ENCODE peak calls at places on chromosome 2, in ten cellular contexts. A, F, K, H, P, N, D, E, Q and B are unnamed samples. For H3K4me1, the result is how much of the 10 kb centered on the place peaks cover.

GRCh38 chr2:44479127-44479887 is 117.6 kb downstream of the CAMKMT start:
- DNase-seq in P (peak), K (peak), A (no peak), N (no peak), F (peak), E (peak), H (peak), D (peak), Q (peak), B (no peak)

GRCh38 chr2:14978836-14979235 is 346.3 kb downstream of the LRATD1 start:
- DNase-seq in N (no peak), K (no peak), E (no peak), A (no peak), Q (no peak), D (no peak), H (no peak), P (no peak), F (no peak), B (no peak)

GRCh38 chr2:241035142-241035817 is 36.9 kb downstream of the SNED1 start:
- DNase-seq in A (no peak), N (no peak), F (no peak), P (no peak), Q (no peak), D (no peak), K (no peak), H (no peak), E (no peak), B (no peak)

GRCh38 chr2:19607931-19608762 is 249.7 kb upstream of the OSR1 start:
- DNase-seq in E (no peak), D (no peak), K (peak), H (no peak), N (peak), P (no peak), F (no peak), A (no peak), Q (peak), B (no peak)

GRCh38 chr2:37641582-37642111 is 29.8 kb downstream of the CDC42EP3 start:
- DNase-seq in Q (peak), N (no peak), F (no peak), P (no peak), K (peak), E (no peak), A (no peak), D (no peak), H (no peak), B (no peak)

GRCh38 chr2:66553370-66553769 is 118.4 kb downstream of the MEIS1 start:
- DNase-seq in A (peak), N (peak), Q (peak), D (peak), P (no peak), E (peak), H (peak), K (no peak), F (peak), B (no peak)

GRCh38 chr2:121469361-121469760 is 61.3 kb upstream of the RNU4ATAC start:
- DNase-seq in H (no peak), A (no peak), P (no peak), Q (no peak), K (no peak), D (no peak), F (no peak), E (peak), N (no peak), B (no peak)

GRCh38 chr2:197871780-197872456 is 67.5 kb downstream of the PLCL1 start:
- DNase-seq in D (no peak), F (no peak), Q (no peak), H (no peak), A (no peak), P (no peak), N (no peak), K (no peak), E (no peak), B (no peak)

GRCh38 chr2:28366149-28366495 is 26.5 kb upstream of the FOSL2 start:
- DNase-seq in P (no peak), K (no peak), D (no peak), H (no peak), E (no peak), N (peak), A (no peak), Q (no peak), F (no peak), B (no peak)

GRCh38 chr2:68687018-68687417 is 43.6 kb downstream of the PROKR1 start:
- DNase-seq in F (no peak), D (no peak), P (no peak), E (no peak), A (no peak), H (no peak), N (no peak), K (no peak), Q (no peak), B (no peak)

GRCh38 chr2:241617431-241618154 is 19.4 kb downstream of the THAP4 start:
- DNase-seq in H (no peak), F (peak), P (no peak), E (peak), D (no peak), K (no peak), Q (no peak), A (peak), N (peak), B (no peak)

GRCh38 chr2:234682492-234683228 is 185.8 kb upstream of the ARL4C start:
- DNase-seq in A (no peak), D (no peak), E (no peak), Q (peak), F (no peak), N (no peak), K (peak), P (no peak), H (no peak), B (no peak)

GRCh38 chr2:147646999-147647588 is 197.7 kb upstream of the ACVR2A start:
- DNase-seq in D (no peak), P (no peak), H (no peak), K (no peak), F (no peak), E (no peak), Q (no peak), A (no peak), N (no peak), B (no peak)

GRCh38 chr2:47041065-47041464 is 114.0 kb downstream of the STPG4 start:
- DNase-seq in F (peak), N (peak), D (no peak), A (peak), H (no peak), P (no peak), E (peak), Q (no peak), K (no peak), B (no peak)

GRCh38 chr2:86831537-86831936 is 30.1 kb downstream of the CD8B start:
- DNase-seq in E (no peak), F (no peak), K (no peak), H (no peak), P (no peak), N (no peak), A (no peak), Q (no peak), D (no peak), B (no peak)

GRCh38 chr2:201798252-201798918 is 8.0 kb upstream of the CDK15 start:
- DNase-seq in K (peak), Q (peak), A (no peak), D (no peak), N (no peak), P (no peak), E (no peak), H (no peak), F (no peak), B (no peak)

GRCh38 chr2:119649364-119649917 is 29.6 kb upstream of the TMEM177 start:
- DNase-seq in D (no peak), E (no peak), F (no peak), H (no peak), K (peak), A (no peak), N (no peak), P (no peak), Q (peak), B (no peak)

GRCh38 chr2:78063246-78064020 is 541.3 kb upstream of the LRRTM4 start:
- DNase-seq in H (no peak), A (no peak), D (no peak), K (no peak), P (no peak), N (no peak), F (no peak), Q (no peak), E (no peak), B (no peak)

GRCh38 chr2:167212054-167212648 is 323.9 kb downstream of the XIRP2 start:
- DNase-seq in D (peak), N (no peak), Q (peak), A (no peak), P (peak), K (peak), E (peak), F (peak), H (no peak), B (no peak)

GRCh38 chr2:232538671-232539070 is 821 bp upstream of the CHRNG start:
- DNase-seq in F (no peak), E (no peak), P (no peak), A (no peak), D (no peak), Q (no peak), H (no peak), K (no peak), N (peak), B (no peak)
- H3K4me1 ChIP-seq in F (under half), E (under half), P (under half), A (under half), D (under half), Q (under half), H (under half), K (under half), N (under half), B (under half)

GRCh38 chr2:236240228-236240990 is 23.8 kb downstream of the ASB18 start:
- DNase-seq in F (no peak), E (no peak), D (no peak), Q (no peak), N (peak), H (no peak), K (peak), A (peak), P (no peak), B (no peak)

GRCh38 chr2:236239276-236240065 is 24.7 kb downstream of the ASB18 start:
- DNase-seq in E (no peak), A (no peak), K (no peak), N (no peak), P (no peak), Q (no peak), H (no peak), D (no peak), F (no peak), B (no peak)

GRCh38 chr2:236238756-236239155 is 25.4 kb downstream of the ASB18 start:
- DNase-seq in E (no peak), H (no peak), P (no peak), K (no peak), A (no peak), F (no peak), D (no peak), N (no peak), Q (no peak), B (no peak)

GRCh38 chr2:236237468-236238190 is 26.6 kb downstream of the ASB18 start:
- DNase-seq in Q (no peak), A (peak), H (no peak), E (peak), D (no peak), F (peak), P (no peak), N (peak), K (no peak), B (no peak)

GRCh38 chr2:236236559-236237450 is 27.4 kb downstream of the ASB18 start:
- DNase-seq in A (no peak), K (no peak), E (no peak), F (peak), Q (no peak), D (no peak), H (no peak), N (no peak), P (no peak), B (no peak)
- TF ChIP-seq CTCF in A (peak), K (no peak), E (peak), F (no peak), Q (no peak), D (no peak), H (no peak), N (peak), P (no peak), B (no peak)

DNA sequence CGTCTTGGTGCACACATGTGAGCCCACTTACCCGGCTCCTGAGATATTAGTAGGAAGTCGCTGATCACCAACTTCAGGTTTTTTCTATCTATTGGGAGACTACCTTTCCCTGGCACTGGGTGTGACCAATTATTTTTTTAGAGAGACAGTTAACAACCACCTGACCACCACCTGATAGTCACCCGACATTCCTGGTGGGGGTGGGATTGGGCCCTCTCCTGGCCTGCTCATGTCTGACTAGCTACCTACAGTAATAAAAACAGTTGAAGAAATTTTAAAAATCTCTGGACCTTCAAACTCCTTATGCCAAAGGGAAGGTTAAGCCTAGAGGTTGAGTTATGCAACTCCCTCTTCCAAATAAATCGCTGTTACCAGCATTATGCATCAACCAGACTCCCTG is 27.9 kb downstream of the CREG2 start:
- DNase-seq in P (no peak), A (no peak), E (no peak), H (no peak), F (no peak), D (no peak), K (no peak), N (no peak), Q (no peak), B (no peak)
- H3K4me1 ChIP-seq in P (half or more), A (under half), E (under half), H (under half), F (under half), D (under half), K (under half), N (under half), Q (under half), B (under half)

GRCh38 chr2:26978061-26978596 is 7.7 kb downstream of the MAPRE3 start:
- DNase-seq in A (peak), F (peak), D (peak), K (no peak), N (no peak), H (no peak), P (no peak), E (peak), Q (peak), B (no peak)

GRCh38 chr2:26976242-26976641 is 5.8 kb downstream of the MAPRE3 start:
- DNase-seq in H (no peak), D (no peak), Q (no peak), P (no peak), A (no peak), K (peak), F (no peak), N (no peak), E (no peak), B (no peak)

GRCh38 chr2:26974352-26974751 is 3.9 kb downstream of the MAPRE3 start:
- DNase-seq in D (peak), P (no peak), N (no peak), Q (no peak), A (no peak), K (no peak), F (no peak), E (no peak), H (no peak), B (no peak)

GRCh38 chr2:26975656-26976055 is 5.2 kb downstream of the MAPRE3 start:
- DNase-seq in Q (no peak), N (no peak), P (no peak), E (no peak), H (no peak), A (no peak), F (peak), D (no peak), K (no peak), B (no peak)

GRCh38 chr2:26977012-26977411 is 6.6 kb downstream of the MAPRE3 start:
- DNase-seq in A (no peak), E (no peak), D (no peak), K (no peak), H (no peak), N (no peak), F (no peak), Q (no peak), P (no peak), B (no peak)
- TF ChIP-seq CTCF in A (no peak), E (no peak), D (no peak), K (no peak), H (no peak), N (no peak), F (no peak), Q (no peak), P (no peak), B (no peak)

GRCh38 chr2:1727796-1728474 is 16.4 kb downstream of the PXDN start:
- DNase-seq in H (no peak), D (no peak), A (no peak), P (no peak), E (no peak), Q (no peak), N (no peak), K (no peak), F (no peak), B (no peak)
- H3K4me1 ChIP-seq in H (under half), D (under half), A (half or more), P (under half), E (under half), Q (under half), N (under half), K (under half), F (under half), B (half or more)

GRCh38 chr2:9843229-9844035 is at the start of gene TAF1B:
- DNase-seq in Q (peak), A (peak), E (peak), P (peak), D (peak), H (peak), F (peak), N (peak), K (peak), B (peak)
- TF ChIP-seq CTCF in Q (no peak), A (no peak), E (peak), P (no peak), D (peak), H (no peak), F (peak), N (peak), K (peak), B (no peak)